ENCODE peak calls at places on chromosome 3, in six cellular contexts. J, P, E, C, F and V are unnamed samples.

GRCh38 chr3:13702226-13702820 is 153.4 kb downstream of the FBLN2 start:
- DNase-seq in J (no peak), C (no peak), E (no peak), F (no peak), P (no peak), V (no peak)

GRCh38 chr3:188133646-188134045 is 20.3 kb upstream of the LPP start:
- DNase-seq in P (peak), J (no peak), E (no peak), F (no peak), C (peak), V (no peak)

GRCh38 chr3:149654188-149654601 is 3.6 kb downstream of the WWTR1 start:
- DNase-seq in P (peak), F (no peak), E (no peak), C (peak), J (no peak), V (no peak)

GRCh38 chr3:171412054-171412453 is 48.2 kb downstream of the TNIK start:
- DNase-seq in J (no peak), F (no peak), P (no peak), E (no peak), C (no peak), V (no peak)

GRCh38 chr3:100210777-100211145 is 50.0 kb upstream of the TBC1D23 start:
- DNase-seq in E (no peak), C (peak), J (peak), F (no peak), P (peak), V (no peak)

GRCh38 chr3:36401056-36401455 is 20.8 kb downstream of the STAC start:
- DNase-seq in P (no peak), J (no peak), F (no peak), C (no peak), E (no peak), V (no peak)

GRCh38 chr3:23760871-23761373 is 44.8 kb upstream of the UBE2E1 start:
- DNase-seq in P (no peak), E (no peak), C (no peak), J (peak), F (no peak), V (no peak)

GRCh38 chr3:46931631-46932441 is 44.7 kb downstream of the CCDC12 start:
- DNase-seq in C (peak), P (peak), E (peak), F (no peak), J (no peak), V (no peak)

GRCh38 chr3:56397798-56398197 is 70.5 kb downstream of the ERC2 start:
- DNase-seq in J (no peak), E (no peak), F (no peak), C (no peak), P (no peak), V (no peak)

GRCh38 chr3:172209333-172210321 is 170.2 kb downstream of the FNDC3B start:
- DNase-seq in P (no peak), F (no peak), E (peak), J (no peak), C (no peak), V (no peak)

GRCh38 chr3:149975919-149976318 is 5.2 kb upstream of the PFN2 start:
- DNase-seq in P (no peak), C (no peak), J (peak), F (peak), E (no peak), V (no peak)

GRCh38 chr3:106025151-106025722 is 156.4 kb upstream of the CBLB start:
- DNase-seq in C (peak), F (no peak), E (peak), P (no peak), J (no peak), V (no peak)

GRCh38 chr3:190892328-190893011 is 30.0 kb upstream of the GMNC start:
- DNase-seq in C (no peak), F (no peak), J (no peak), E (no peak), P (no peak), V (no peak)

GRCh38 chr3:192825657-192826200 is 91.9 kb downstream of the MB21D2 start:
- DNase-seq in C (peak), E (no peak), P (peak), J (no peak), F (no peak), V (no peak)

GRCh38 chr3:189260556-189261493 is 89.1 kb downstream of the TPRG1 start:
- DNase-seq in J (no peak), P (peak), E (peak), C (no peak), F (no peak), V (no peak)

GRCh38 chr3:186783731-186784515 is 546 bp downstream of the EIF4A2 start:
- DNase-seq in F (peak), J (peak), C (peak), E (peak), P (peak), V (peak)

GRCh38 chr3:171327441-171328174 is 132.6 kb downstream of the TNIK start:
- DNase-seq in C (no peak), P (no peak), F (no peak), E (no peak), J (no peak), V (no peak)

GRCh38 chr3:164918915-164919314 is 159.4 kb downstream of the SI start:
- DNase-seq in J (no peak), C (no peak), P (no peak), F (no peak), E (no peak), V (no peak)

GRCh38 chr3:198030726-198031125 is 70.7 kb downstream of the LMLN start:
- DNase-seq in J (no peak), E (no peak), C (no peak), P (no peak), F (no peak), V (no peak)

GRCh38 chr3:165339753-165340152 is 143.6 kb upstream of the SLITRK3 start:
- DNase-seq in E (no peak), P (peak), F (no peak), J (no peak), C (peak), V (no peak)

GRCh38 chr3:28467414-28467813 is 118.8 kb upstream of the AZI2 start:
- DNase-seq in P (no peak), J (no peak), F (no peak), C (no peak), E (no peak), V (no peak)

GRCh38 chr3:157335677-157336076 is 101.0 kb upstream of the PTX3 start:
- DNase-seq in C (peak), J (no peak), E (no peak), P (peak), F (peak), V (no peak)

GRCh38 chr3:13140596-13140995 is 67.4 kb upstream of the IQSEC1 start:
- DNase-seq in C (no peak), F (no peak), E (no peak), J (no peak), P (no peak), V (no peak)

GRCh38 chr3:116002240-116002639 is 378.9 kb downstream of the GAP43 start:
- DNase-seq in E (no peak), C (no peak), F (no peak), P (no peak), J (no peak), V (no peak)

GRCh38 chr3:127849368-127849767 is 27.1 kb upstream of the MGLL start:
- DNase-seq in P (no peak), F (peak), J (no peak), C (no peak), E (no peak), V (no peak)

GRCh38 chr3:40572588-40572987 is 47.8 kb downstream of the ZNF621 start:
- DNase-seq in F (no peak), C (no peak), E (no peak), P (no peak), J (no peak), V (no peak)

GRCh38 chr3:138936763-138937689 is 9.9 kb downstream of the FOXL2 start:
- DNase-seq in J (no peak), E (no peak), C (no peak), F (peak), P (no peak), V (no peak)

DNA sequence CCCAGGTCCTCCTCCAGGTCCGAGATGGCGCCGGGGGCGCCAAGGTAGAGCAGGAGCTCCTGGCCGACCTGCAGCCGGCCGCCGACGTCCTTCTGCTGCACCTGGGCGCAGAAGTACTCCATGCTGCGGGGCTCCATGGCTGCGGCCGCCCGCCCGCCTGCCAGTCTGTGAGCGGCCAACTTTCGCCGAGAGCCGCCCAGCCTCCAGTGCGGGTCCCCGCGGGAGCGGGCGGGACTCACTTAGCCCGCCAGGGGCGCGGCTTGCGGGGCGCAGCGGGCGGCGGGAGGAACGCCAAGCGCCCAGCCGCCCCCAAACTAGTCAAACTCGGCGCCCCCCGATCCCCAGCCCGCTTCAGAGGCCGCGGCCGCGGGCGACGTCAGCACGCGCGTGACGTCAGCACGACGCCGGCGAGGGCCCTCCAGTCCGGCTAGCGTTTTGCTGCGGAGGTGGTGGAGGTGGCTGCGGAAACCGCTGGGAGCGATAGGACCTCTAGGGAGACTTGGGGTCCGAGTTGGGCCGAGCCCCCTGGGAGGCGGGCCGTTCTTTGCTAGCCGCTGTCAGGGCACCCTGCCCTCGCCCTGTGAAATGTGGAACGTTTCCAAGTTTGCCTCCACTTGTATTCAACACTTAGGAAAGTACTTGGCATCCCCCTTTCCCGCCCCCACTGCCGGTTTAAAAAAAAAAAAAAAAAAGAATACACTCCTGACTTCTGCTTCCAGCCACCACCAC is at the start of gene CLASP2:
- DNase-seq in E (peak), C (peak), F (peak), P (peak), J (peak), V (peak)
- TF ChIP-seq CTCF in E (no peak), C (no peak), F (no peak), P (no peak), J (no peak), V (peak)

GRCh38 chr3:69299344-69299743 is 86.5 kb downstream of the FRMD4B start:
- DNase-seq in C (no peak), J (no peak), F (no peak), P (no peak), E (no peak), V (no peak)
- TF ChIP-seq CTCF in C (no peak), J (no peak), F (no peak), P (peak), E (no peak), V (peak)

DNA sequence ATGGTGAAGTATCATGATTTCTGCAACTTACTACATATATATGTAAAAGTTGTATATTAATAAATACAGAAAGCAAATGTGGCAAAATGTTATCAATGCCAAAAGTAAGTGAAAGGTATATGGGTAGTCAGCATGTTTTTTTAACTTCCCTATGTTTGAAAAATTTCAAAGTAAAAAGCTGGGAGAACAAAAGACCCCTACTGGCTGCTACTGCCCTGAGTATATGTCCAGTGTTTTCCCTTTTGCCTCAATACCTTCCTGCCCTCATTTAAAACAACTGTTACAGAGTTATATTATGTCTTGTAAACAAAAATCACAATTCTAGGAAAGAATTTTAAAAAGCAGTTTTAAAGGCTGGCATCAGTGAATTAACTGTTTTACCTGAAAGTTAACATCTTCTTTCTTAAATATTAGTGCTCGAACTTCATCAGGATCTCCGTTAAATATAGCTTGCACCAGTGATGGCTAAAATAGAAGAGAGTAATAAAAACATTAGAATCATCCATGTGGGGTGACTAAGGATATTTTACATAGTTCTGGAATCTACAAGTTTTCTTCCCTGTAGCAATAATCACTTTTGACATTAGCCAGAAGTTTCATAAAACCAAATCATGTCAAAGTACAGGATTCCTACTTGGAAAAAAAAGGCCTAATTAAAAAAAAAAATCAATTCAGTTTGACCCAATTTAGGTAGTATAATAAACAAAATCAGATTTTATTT is 2.8 kb downstream of the ANKRD28 start:
- DNase-seq in C (no peak), J (no peak), P (peak), F (no peak), E (no peak), V (no peak)
- TF ChIP-seq CTCF in C (peak), J (no peak), P (peak), F (no peak), E (no peak), V (no peak)

GRCh38 chr3:11948866-11949265 is 55.3 kb upstream of the SYN2 start:
- DNase-seq in J (no peak), F (no peak), P (no peak), E (no peak), C (no peak), V (no peak)

GRCh38 chr3:11949351-11949750 is 54.8 kb upstream of the SYN2 start:
- DNase-seq in E (no peak), C (no peak), J (no peak), F (no peak), P (no peak), V (no peak)

GRCh38 chr3:11948331-11948730 is 55.9 kb upstream of the SYN2 start:
- DNase-seq in J (no peak), P (no peak), C (no peak), F (no peak), E (no peak), V (no peak)

DNA sequence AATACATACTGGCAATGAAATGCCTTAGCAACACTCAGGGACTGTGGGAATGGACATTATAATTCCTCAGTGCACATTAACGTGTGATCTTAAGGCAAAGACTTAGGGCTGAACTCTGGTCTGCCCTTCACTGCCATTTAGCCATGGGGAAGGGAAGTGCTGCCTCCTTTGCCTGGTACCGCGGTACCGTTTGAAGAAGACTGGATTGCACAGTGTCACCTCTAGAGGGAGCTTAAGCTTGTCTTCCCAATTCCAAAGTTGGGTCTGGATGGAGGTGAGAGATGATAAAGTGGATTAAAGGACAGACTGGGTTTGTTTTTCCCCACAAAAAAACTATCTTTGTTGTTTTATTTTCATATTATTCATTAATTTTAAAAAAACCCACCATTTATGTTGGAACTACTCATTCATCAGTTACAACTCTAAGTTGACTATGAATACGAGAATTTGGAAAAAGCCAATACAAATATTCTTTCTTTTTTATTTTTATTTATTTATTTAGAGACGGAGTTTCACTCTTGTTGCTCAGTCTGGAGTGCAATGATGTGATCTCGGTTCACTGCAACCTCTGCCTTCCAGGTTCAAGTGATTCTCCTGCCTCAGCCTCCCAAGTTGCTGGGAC is 60.0 kb upstream of the SYN2 start:
- DNase-seq in J (no peak), C (peak), E (no peak), F (peak), P (peak), V (no peak)
- TF ChIP-seq CTCF in J (peak), C (peak), E (peak), F (peak), P (peak), V (peak)

GRCh38 chr3:76063019-76063418 is 277.7 kb upstream of the ZNF717 start:
- DNase-seq in P (peak), C (peak), E (no peak), F (no peak), J (no peak), V (no peak)
- TF ChIP-seq CTCF in P (no peak), C (no peak), E (no peak), F (no peak), J (no peak), V (no peak)

DNA sequence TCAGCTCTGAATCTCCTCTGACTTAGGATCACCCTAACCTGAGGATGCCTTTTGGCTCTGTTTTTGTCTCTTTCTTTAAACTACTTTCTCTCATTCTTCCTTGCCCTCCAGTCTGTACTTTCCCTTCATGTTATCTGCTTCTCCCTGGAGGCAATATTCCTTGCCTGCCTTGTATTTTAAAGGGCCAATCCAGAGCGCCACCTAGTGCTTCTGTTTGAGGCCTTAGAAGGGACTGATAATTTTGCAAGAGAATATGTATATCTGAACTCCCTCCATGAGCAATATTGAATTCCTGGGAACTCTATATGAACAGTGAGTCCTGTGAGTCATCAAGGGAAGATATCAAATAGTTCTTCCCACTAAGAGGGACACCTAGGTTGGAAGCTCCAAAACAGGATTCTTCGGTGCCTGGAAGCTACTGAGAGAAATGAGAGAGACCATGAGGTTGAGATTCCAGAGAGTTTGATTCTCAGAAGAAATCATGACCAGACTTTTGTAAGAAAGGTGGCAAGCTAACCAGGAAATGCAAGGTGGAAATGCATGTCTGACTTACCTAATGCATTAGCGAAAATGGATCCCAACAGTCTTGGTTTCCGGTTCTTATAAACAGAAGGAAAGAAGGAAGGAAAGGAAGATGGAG is 203.8 kb upstream of the CD96 start:
- DNase-seq in F (peak), J (peak), P (peak), C (peak), E (no peak), V (peak)
- TF ChIP-seq CTCF in F (peak), J (peak), P (peak), C (peak), E (peak), V (peak)

DNA sequence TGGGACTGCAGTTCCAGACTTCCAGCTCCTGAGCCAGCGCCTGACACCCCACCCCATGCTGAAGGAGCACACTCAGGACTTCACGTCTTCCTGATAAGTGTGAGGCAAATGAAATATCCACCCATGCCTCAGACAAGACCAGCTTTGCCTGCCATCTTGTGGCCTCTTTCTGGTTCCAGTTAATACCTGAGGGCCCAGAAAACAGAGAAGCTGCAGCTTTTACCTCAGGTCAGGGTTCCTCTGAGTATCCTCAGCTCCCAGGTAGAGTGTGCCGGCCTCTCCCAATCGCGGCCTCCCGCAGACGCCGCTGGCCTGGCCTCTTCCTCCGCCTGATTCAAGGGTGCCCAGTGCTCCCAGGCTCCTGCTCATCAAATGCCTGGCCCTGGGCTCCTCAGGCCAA is 5.1 kb upstream of the KLHL6 start:
- DNase-seq in E (no peak), P (no peak), J (peak), C (no peak), F (no peak), V (no peak)
- TF ChIP-seq CTCF in E (peak), P (no peak), J (peak), C (no peak), F (no peak), V (no peak)